ENCODE peak calls at places on chromosomes 11 and 22, in five cellular contexts. N is heart left ventricle, A is psoas muscle, Q is tibial nerve, B is brain microvascular endothelial cell. J is an unnamed sample. For H3K36me3, the result is how much of the 10 kb centered on the place peaks cover.

GRCh38 chr11:6654281-6655019 is 1.2 kb downstream of the DCHS1 start:
- DNase-seq in B (no peak), N (no peak), Q (no peak), A (no peak), J (no peak)

GRCh38 chr11:69654001-69654659 is 13.2 kb downstream of the CCND1 start:
- DNase-seq in B (no peak), A (peak), Q (no peak), N (no peak), J (no peak)

GRCh38 chr11:132501356-132501755 is 1030.9 kb downstream of the OPCML start:
- DNase-seq in Q (no peak), N (no peak), A (no peak), B (no peak), J (no peak)

GRCh38 chr11:71489311-71490043 is 36.5 kb downstream of the NADSYN1 start:
- DNase-seq in Q (no peak), N (no peak), B (peak), A (no peak), J (no peak)

GRCh38 chr11:107102692-107103463 is 84.6 kb upstream of the GUCY1A2 start:
- DNase-seq in B (no peak), A (no peak), Q (no peak), N (no peak), J (no peak)

GRCh38 chr11:23990346-23990745 is 506.5 kb upstream of the LUZP2 start:
- DNase-seq in A (no peak), Q (no peak), B (no peak), N (no peak), J (peak)

GRCh38 chr11:76250520-76251222 is 44.4 kb upstream of the WNT11 start:
- DNase-seq in B (no peak), A (no peak), Q (no peak), N (no peak), J (no peak)

GRCh38 chr11:94546886-94547285 is 3.2 kb downstream of the FUT4 start:
- DNase-seq in Q (no peak), B (no peak), A (no peak), N (no peak), J (no peak)

GRCh38 chr22:29555065-29555644 is 1.6 kb upstream of the THOC5 start:
- DNase-seq in A (no peak), B (no peak), N (no peak), Q (peak), J (peak)

GRCh38 chr11:71454470-71455113 is 1.6 kb downstream of the NADSYN1 start:
- DNase-seq in Q (no peak), A (peak), B (no peak), N (no peak), J (no peak)

GRCh38 chr11:7115775-7116174 is 27.0 kb downstream of the RBMXL2 start:
- DNase-seq in N (no peak), B (no peak), Q (no peak), A (no peak), J (no peak)

GRCh38 chr11:31045335-31045734 is 324.2 kb downstream of the DCDC1 start:
- DNase-seq in Q (no peak), A (no peak), N (no peak), B (no peak), J (no peak)

GRCh38 chr11:2139118-2139490 is at the start of gene IGF2:
- DNase-seq in Q (no peak), N (peak), B (no peak), A (peak), J (peak)

GRCh38 chr11:45847908-45848316 is 637 bp downstream of the CRY2 start:
- DNase-seq in A (peak), Q (no peak), B (peak), N (peak), J (peak)

GRCh38 chr11:113487622-113488021 is 12.4 kb upstream of the DRD2 start:
- DNase-seq in N (no peak), A (no peak), B (no peak), Q (no peak), J (no peak)

GRCh38 chr22:17974703-17975372 is 49.5 kb downstream of the MICAL3 start:
- DNase-seq in Q (no peak), N (no peak), A (no peak), B (no peak), J (no peak)

GRCh38 chr11:17991799-17992433 is 20.9 kb downstream of the SERGEF start:
- DNase-seq in B (no peak), Q (no peak), N (no peak), A (no peak), J (peak)

GRCh38 chr22:36916034-36916433 is 2.6 kb downstream of the CSF2RB start:
- DNase-seq in Q (no peak), A (no peak), N (no peak), B (no peak), J (no peak)

GRCh38 chr22:23527971-23528740 is 51.9 kb downstream of the IGLL1 start:
- DNase-seq in N (no peak), A (peak), B (no peak), Q (no peak), J (no peak)

GRCh38 chr22:47238886-47239860 is 476.7 kb downstream of the TBC1D22A start:
- DNase-seq in B (no peak), N (no peak), A (no peak), Q (no peak), J (no peak)

GRCh38 chr22:20131593-20131855 is at the start of gene ZDHHC8:
- DNase-seq in A (no peak), Q (no peak), B (no peak), N (no peak), J (no peak)

GRCh38 chr11:17864478-17864941 is 129.9 kb downstream of the KCNC1 start:
- DNase-seq in Q (no peak), B (no peak), A (no peak), N (no peak), J (no peak)

GRCh38 chr22:46273432-46274148 is 5.8 kb downstream of the TTC38 start:
- DNase-seq in N (no peak), B (no peak), Q (no peak), A (peak), J (no peak)

GRCh38 chr11:77198440-77198849 is 70.4 kb downstream of the MYO7A start:
- DNase-seq in B (no peak), A (no peak), N (peak), Q (no peak), J (no peak)

GRCh38 chr22:49413551-49413950 is 414.1 kb downstream of the BRD1 start:
- DNase-seq in B (no peak), A (no peak), Q (no peak), N (no peak), J (no peak)

GRCh38 chr11:14644396-14645246 is 1.0 kb downstream of the PDE3B start:
- DNase-seq in N (peak), B (no peak), Q (no peak), A (peak), J (peak)

GRCh38 chr22:41899992-41900651 is 14.8 kb downstream of the SHISA8 start:
- DNase-seq in A (peak), Q (no peak), B (no peak), N (peak), J (no peak)

GRCh38 chr11:110897035-110897434 is 184.8 kb upstream of the ARHGAP20 start:
- DNase-seq in Q (no peak), N (no peak), A (no peak), B (peak), J (no peak)

GRCh38 chr22:32622004-32622761 is 147.6 kb downstream of the FBXO7 start:
- DNase-seq in N (peak), B (peak), A (peak), Q (peak), J (peak)

GRCh38 chr11:2173150-2173693 is 1.6 kb upstream of the TH start:
- DNase-seq in A (no peak), B (no peak), N (no peak), Q (no peak), J (no peak)

GRCh38 chr11:92693146-92693545 is 276.3 kb upstream of the MTNR1B start:
- DNase-seq in A (no peak), B (peak), Q (no peak), N (no peak), J (no peak)

GRCh38 chr22:48680601-48681000 is 1147.1 kb downstream of the BRD1 start:
- DNase-seq in A (no peak), B (no peak), Q (no peak), N (no peak), J (no peak)

GRCh38 chr22:36015806-36016519 is 12.7 kb downstream of the RBFOX2 start:
- DNase-seq in N (no peak), Q (no peak), A (no peak), B (no peak), J (no peak)

GRCh38 chr22:43351966-43352345 is 8.8 kb upstream of the SCUBE1 start:
- DNase-seq in N (no peak), B (no peak), Q (no peak), A (no peak), J (no peak)

GRCh38 chr22:28951969-28952521 is 68.7 kb downstream of the ZNRF3 start:
- DNase-seq in N (no peak), B (peak), A (no peak), Q (no peak), J (peak)

GRCh38 chr11:84566681-84567080 is 1060.5 kb downstream of the DLG2 start:
- DNase-seq in Q (no peak), B (no peak), A (no peak), N (no peak), J (no peak)

GRCh38 chr11:41392591-41392990 is 66.9 kb downstream of the LRRC4C start:
- DNase-seq in A (no peak), Q (no peak), N (no peak), B (no peak), J (no peak)

GRCh38 chr11:117862753-117863152 is 13.7 kb downstream of the FXYD6 start:
- DNase-seq in A (no peak), Q (no peak), N (no peak), B (no peak), J (no peak)
- H3K36me3 ChIP-seq in A (under half), Q (under half), N (under half), B (under half), J (under half)

GRCh38 chr11:12069053-12069676 is 41.2 kb upstream of the MICAL2 start:
- DNase-seq in B (no peak), A (no peak), N (no peak), Q (no peak), J (no peak)
- H3K27ac ChIP-seq in B (no peak), A (no peak), N (no peak), Q (no peak), J (no peak)

DNA sequence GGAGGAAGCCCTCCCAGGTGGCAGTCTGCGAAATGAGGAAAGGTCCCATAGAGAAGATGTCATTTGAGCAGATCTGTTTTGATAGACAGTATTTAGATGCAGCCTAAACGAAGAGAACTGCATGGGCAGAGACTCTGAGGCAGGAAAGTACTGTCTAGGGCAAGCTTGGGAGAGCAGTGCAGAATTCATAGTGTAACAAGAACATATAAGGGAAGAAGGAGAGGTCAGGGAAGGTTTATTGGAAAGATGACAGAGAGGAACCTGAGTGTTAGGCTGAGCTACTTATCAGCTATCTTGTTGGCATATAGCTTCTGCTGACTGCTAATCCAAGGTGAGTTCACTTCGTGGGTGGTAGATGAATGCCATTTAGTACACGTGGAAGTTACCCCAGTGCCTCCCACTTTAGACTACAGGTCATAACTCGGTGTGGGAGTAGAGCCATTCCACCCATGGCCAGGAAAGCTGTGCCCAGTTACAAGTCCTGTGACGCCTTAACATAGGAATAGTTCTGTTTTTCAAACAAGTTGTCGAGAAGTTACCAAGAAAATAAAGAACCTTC is 99.5 kb downstream of the DBX1 start:
- DNase-seq in A (no peak), Q (no peak), B (no peak), N (no peak), J (no peak)
- H3K36me3 ChIP-seq in A (under half), Q (half or more), B (under half), N (half or more), J (under half)

GRCh38 chr11:134046681-134047449 is 22.0 kb upstream of the JAM3 start:
- DNase-seq in Q (no peak), N (no peak), B (no peak), A (no peak), J (no peak)

GRCh38 chr11:134045799-134046635 is 22.9 kb upstream of the JAM3 start:
- DNase-seq in A (peak), B (no peak), N (peak), Q (no peak), J (no peak)

GRCh38 chr11:134043821-134044420 is 25.0 kb upstream of the JAM3 start:
- DNase-seq in Q (no peak), B (no peak), N (no peak), A (no peak), J (no peak)

GRCh38 chr11:134041791-134042696 is 26.8 kb upstream of the JAM3 start:
- DNase-seq in A (no peak), B (no peak), N (peak), Q (no peak), J (no peak)

DNA sequence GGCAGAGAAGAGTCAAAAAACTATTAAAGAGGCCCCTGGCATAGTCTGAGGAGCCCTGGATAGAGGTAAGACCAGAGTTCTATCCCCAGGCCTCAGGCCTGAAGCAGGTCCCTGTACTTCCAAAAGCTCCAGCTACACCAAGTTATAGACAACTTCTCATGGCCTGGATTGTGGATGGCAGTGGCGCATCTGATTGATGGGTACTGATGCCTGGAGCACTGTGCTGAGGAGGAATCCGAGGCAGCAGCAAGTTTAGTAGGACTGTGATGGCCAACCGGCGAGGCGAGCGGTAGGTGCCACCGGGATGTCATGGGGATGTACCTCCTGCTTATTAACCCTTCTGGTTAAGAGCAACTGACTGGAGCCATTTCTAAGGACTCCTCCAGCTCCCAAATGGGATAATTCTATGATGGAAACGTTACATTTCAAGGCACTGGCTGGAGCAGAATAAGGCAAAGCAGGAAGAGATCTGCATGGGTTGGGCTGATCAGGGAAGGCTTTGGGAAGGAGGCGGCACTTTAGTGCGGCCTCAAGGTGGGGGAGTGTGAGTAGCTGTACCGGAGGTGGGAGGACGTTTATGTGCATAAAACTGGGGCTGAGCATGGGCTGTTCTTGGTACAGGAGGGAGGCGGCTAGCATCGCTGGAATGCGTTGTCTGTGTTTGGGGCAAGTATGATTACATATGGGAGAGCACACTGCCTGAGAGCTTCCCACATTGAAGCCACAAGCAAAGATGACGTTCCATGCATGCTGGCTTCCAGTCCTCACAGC is 24.2 kb upstream of the JAM3 start:
- DNase-seq in B (no peak), N (no peak), A (no peak), Q (no peak), J (no peak)
- H3K27ac ChIP-seq in B (no peak), N (no peak), A (no peak), Q (no peak), J (no peak)

GRCh38 chr22:19050117-19050516 is 72.1 kb downstream of the DGCR2 start:
- DNase-seq in B (no peak), A (no peak), Q (no peak), N (no peak), J (no peak)
- H3K36me3 ChIP-seq in B (under half), A (half or more), Q (half or more), N (half or more), J (half or more)

DNA sequence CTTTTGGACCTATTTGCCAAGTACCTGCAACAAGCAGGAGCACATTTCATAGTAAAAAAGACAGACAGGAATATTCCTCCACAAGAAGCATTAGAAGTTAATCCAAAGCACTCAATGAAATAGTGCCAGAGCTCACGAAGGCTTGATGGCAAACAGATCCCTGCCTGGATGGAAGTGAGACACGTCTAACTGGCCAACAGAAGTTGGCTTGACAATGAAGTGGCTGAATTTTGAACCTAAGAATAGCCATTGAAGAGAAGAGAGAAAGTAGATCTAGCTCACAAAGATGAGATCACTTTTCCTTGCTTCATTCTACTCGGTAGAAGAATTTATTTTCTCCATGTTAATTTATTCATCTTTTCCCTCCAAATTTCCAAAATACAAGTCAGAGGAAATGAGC is 30.6 kb upstream of the APOA1 start:
- DNase-seq in B (no peak), N (no peak), Q (no peak), A (no peak), J (no peak)
- H3K27ac ChIP-seq in B (no peak), N (peak), Q (no peak), A (peak), J (no peak)

GRCh38 chr11:9057888-9058287 is 33.5 kb downstream of the SCUBE2 start:
- DNase-seq in B (no peak), A (no peak), N (no peak), Q (no peak), J (no peak)
- H3K36me3 ChIP-seq in B (under half), A (under half), N (under half), Q (under half), J (under half)